ENCODE peak calls at places on chromosomes 4 and X, in seven cellular contexts. T, Y, S, L, B, J and D are unnamed samples.

GRCh38 chrX:63529961-63530360 is 178.8 kb upstream of the SPIN4 start:
- DNase-seq in T (no peak), Y (no peak), S (no peak), L (no peak), B (no peak), J (no peak), D (no peak)

GRCh38 chr4:6017030-6017429 is 1.2 kb downstream of the C4orf50 start:
- DNase-seq in T (no peak), Y (no peak), S (no peak), L (no peak), B (no peak), J (no peak), D (no peak)

GRCh38 chrX:141903400-141904155 is at the start of gene MAGEC1:
- DNase-seq in T (no peak), Y (no peak), S (no peak), L (no peak), B (no peak), J (no peak), D (no peak)

GRCh38 chrX:96707829-96708228 is 23.2 kb downstream of the DIAPH2 start:
- DNase-seq in T (no peak), Y (no peak), S (no peak), L (no peak), B (no peak), J (no peak), D (no peak)

GRCh38 chrX:13898603-13899002 is 81.7 kb upstream of the GPM6B start:
- DNase-seq in T (no peak), Y (no peak), S (no peak), L (no peak), B (no peak), J (no peak), D (peak)

GRCh38 chrX:132505116-132505515 is 16.3 kb upstream of the MBNL3 start:
- DNase-seq in T (no peak), Y (no peak), S (no peak), L (no peak), B (no peak), J (no peak), D (no peak)

GRCh38 chr4:15164571-15164970 is 162.3 kb downstream of the CPEB2 start:
- DNase-seq in T (no peak), Y (no peak), S (no peak), L (no peak), B (no peak), J (no peak), D (no peak)

GRCh38 chr4:137998666-137999429 is 243.3 kb downstream of the SLC7A11 start:
- DNase-seq in T (no peak), Y (no peak), S (no peak), L (no peak), B (no peak), J (no peak), D (no peak)

GRCh38 chr4:147984065-147984777 is 252.3 kb downstream of the ARHGAP10 start:
- DNase-seq in T (no peak), Y (peak), S (no peak), L (peak), B (peak), J (peak), D (no peak)

DNA sequence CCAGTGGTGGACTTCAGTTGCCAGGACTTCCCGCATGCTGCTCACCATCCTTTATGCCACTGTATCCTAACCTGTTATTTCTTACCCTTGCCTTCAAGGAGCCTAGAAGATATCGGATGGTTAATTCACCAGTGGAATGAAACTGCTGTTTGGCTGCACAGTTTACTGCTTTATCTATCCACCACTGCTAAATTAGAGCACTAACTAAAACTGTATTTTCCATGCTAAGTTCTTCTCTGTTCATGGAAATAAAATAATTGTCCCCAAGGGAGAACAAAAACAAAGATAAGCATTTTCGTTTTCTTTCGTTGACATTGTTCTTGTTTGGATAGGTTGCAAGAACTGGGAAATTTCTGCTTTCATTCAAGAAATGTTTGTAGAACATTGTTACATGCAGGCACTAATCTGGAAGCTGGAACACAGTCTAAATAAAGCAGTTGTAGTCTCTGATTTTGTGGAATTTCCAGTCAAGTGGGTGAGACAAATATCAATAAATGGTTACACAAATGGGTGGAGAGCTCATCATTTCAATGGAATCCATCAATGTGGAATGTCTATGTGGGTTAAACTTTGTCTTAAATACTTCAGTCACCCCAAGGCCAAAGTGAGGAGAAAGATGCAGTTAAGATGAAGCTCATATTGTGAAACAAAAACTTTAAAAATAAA is 5.8 kb upstream of the CXCL8 start:
- DNase-seq in T (no peak), Y (no peak), S (no peak), L (no peak), B (no peak), J (no peak), D (no peak)
- H3K27ac ChIP-seq in T (no peak), Y (no peak), S (peak), L (no peak), B (no peak), J (no peak), D (no peak)

DNA sequence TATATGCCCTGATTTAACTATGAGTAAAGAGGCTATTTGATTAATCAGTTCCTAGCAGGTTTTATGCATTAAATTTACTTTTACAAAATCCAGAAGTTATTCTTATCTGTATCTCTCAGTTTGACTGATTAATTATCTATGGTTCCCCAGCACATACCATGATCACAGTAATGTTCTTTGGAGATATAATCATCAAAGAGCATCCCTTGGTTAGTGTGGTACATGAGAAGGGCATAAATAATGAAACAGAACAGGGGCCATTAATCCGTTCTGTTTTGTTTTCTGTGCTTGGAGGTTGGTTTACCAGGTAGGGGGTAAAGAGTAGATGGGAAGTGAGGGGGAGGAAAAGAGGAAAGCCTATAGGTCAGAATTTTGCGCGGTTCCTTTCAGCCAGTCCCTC is 718.7 kb upstream of the TENM3 start:
- DNase-seq in T (no peak), Y (no peak), S (no peak), L (no peak), B (no peak), J (no peak), D (no peak)
- H3K27ac ChIP-seq in T (no peak), Y (no peak), S (no peak), L (no peak), B (no peak), J (no peak), D (no peak)

GRCh38 chr4:85681194-85681803 is 206.3 kb downstream of the ARHGAP24 start:
- DNase-seq in T (no peak), Y (no peak), S (no peak), L (no peak), B (no peak), J (no peak), D (peak)
- H3K27ac ChIP-seq in T (no peak), Y (no peak), S (no peak), L (no peak), B (no peak), J (no peak), D (peak)

GRCh38 chr4:99790796-99791617 is 25.6 kb upstream of the DAPP1 start:
- DNase-seq in T (no peak), Y (no peak), S (no peak), L (no peak), B (no peak), J (no peak), D (peak)
- H3K27ac ChIP-seq in T (no peak), Y (no peak), S (no peak), L (no peak), B (no peak), J (no peak), D (no peak)

GRCh38 chrX:4179031-4179430 is 465.6 kb upstream of the PRKX start:
- DNase-seq in T (no peak), Y (no peak), S (no peak), L (no peak), B (no peak), J (no peak), D (no peak)

GRCh38 chrX:4185086-4185485 is 471.6 kb upstream of the PRKX start:
- DNase-seq in T (no peak), Y (no peak), S (no peak), L (no peak), B (no peak), J (no peak), D (no peak)

DNA sequence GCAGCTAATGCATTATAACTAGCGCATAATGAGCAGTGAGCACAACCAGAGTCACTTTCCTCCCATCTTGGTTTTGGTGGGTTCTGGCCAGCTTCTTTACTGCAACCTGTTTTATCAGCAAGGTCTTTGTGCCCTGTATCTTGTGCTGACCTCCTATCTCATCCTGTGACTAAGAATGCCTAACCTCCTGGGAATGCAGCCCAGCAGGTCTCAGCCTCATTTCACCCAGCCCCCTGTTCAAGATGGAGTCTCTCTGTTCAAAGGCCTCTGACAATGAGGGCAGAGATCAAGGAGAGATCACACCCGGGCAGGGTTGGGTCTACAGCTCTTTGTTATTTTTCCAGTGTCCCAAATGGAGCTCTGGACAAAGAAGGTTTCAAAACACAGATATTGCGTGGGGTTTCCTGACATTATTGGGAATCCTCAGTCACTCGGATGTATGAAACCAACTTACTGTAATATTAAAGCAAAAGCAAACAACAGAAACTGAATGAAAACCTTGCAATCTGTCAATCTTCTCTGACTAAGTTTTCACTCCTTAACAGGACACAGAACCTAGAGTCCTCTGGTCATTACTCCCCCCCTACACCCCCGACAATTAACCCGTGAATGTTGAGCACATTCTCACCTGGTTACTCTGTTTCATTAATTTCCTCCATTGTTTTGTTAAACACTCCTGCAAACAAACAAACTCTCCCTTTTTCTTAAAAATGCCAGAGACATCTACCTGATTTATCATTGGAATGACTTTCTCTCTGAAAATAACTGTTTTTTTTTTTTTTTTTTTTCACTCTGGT is 468.8 kb upstream of the PRKX start:
- DNase-seq in T (no peak), Y (no peak), S (peak), L (peak), B (no peak), J (no peak), D (no peak)
- H3K27ac ChIP-seq in T (no peak), Y (no peak), S (peak), L (no peak), B (no peak), J (no peak), D (no peak)

GRCh38 chr4:17142232-17142711 is 243.8 kb upstream of the LDB2 start:
- DNase-seq in T (no peak), Y (no peak), S (no peak), L (no peak), B (no peak), J (no peak), D (no peak)
- H3K27ac ChIP-seq in T (no peak), Y (no peak), S (no peak), L (no peak), B (no peak), J (no peak), D (no peak)

DNA sequence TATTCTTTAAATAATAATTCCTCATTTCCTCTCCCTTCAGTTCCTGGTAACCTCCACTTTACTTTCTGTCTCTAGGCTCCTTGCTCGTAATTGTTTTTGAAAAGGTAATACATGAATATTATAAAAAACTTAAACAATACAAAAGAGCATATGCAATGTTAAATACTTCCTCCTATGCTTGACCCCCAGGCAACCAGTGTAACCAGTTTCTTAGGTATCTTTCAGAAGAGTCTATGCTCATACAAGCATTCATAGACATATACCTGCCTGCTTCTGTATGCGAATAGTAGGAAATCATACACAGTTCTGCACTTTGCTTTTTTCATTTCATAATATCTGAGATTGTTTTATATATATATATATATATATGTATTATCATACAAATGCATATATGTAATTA is 2.6 kb upstream of the MID2 start:
- DNase-seq in T (no peak), Y (no peak), S (no peak), L (no peak), B (no peak), J (no peak), D (no peak)
- H3K27ac ChIP-seq in T (no peak), Y (no peak), S (no peak), L (no peak), B (no peak), J (no peak), D (no peak)

GRCh38 chr4:98567611-98568010 is 90.8 kb downstream of the TSPAN5 start:
- DNase-seq in T (no peak), Y (no peak), S (no peak), L (no peak), B (no peak), J (no peak), D (no peak)

GRCh38 chr4:98571161-98571786 is 87.1 kb downstream of the TSPAN5 start:
- DNase-seq in T (no peak), Y (no peak), S (no peak), L (no peak), B (no peak), J (no peak), D (no peak)

GRCh38 chr4:98570160-98570797 is 88.1 kb downstream of the TSPAN5 start:
- DNase-seq in T (no peak), Y (no peak), S (no peak), L (no peak), B (no peak), J (no peak), D (no peak)

GRCh38 chr4:98566491-98567008 is 91.9 kb downstream of the TSPAN5 start:
- DNase-seq in T (no peak), Y (no peak), S (no peak), L (no peak), B (peak), J (no peak), D (no peak)

DNA sequence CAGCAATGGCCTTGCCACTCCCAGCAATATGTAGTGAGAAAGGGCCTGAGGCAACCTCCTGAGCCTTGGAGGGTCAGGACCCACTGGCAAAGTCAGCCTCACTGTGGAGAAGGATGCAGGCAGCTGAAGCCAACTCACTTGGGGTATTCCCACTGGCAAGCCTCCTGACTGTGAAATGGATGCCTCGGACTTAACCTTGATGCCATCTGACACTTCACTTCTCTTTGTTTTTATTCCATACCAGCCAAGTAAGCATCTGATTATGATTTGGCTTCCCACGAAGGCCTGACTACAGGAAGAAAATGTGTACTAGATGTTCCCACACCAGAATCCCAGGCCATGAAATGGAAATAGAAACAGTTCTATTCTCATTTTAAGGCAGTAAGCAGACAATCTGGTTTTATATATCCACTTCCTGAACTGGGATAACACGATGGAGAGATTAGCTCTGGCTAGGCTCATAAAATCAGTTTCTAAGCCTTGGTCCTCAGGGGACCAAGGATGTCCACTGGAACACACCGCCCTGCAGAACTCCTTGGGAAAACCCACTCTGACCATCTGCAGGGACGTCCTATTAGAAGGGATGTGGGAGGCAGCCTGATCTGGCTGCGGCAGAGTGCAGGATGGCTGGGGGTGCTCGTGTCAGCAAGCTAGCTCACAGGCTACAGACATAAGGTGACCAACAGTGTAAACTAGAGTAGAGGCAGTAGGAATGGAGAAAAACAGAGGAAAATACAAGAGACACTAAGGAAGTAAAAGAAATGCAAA is 89.3 kb downstream of the TSPAN5 start:
- DNase-seq in T (no peak), Y (no peak), S (no peak), L (no peak), B (no peak), J (no peak), D (no peak)
- H3K27ac ChIP-seq in T (no peak), Y (no peak), S (no peak), L (no peak), B (no peak), J (no peak), D (no peak)

DNA sequence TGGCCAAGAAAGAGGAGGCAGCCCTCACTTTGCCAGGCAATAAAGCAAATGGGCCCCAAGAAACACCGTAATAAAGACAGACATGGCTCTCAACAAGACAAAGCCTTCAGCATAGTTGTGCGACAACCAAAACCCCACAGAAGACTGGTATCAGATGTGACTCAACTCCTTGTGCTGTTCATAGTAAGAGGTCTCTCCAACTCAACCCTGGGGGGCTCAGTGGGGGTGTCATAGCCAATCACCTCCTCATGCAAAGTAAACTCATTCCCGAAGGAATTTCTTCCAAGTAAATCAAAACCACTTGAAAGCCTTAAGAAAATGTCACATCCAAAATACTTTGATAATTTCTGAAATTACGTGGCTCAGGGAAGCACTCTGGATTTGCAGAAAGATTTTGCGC is 137.2 kb downstream of the NSUN7 start:
- DNase-seq in T (no peak), Y (no peak), S (no peak), L (no peak), B (no peak), J (no peak), D (no peak)
- H3K27ac ChIP-seq in T (no peak), Y (no peak), S (no peak), L (no peak), B (no peak), J (no peak), D (no peak)

DNA sequence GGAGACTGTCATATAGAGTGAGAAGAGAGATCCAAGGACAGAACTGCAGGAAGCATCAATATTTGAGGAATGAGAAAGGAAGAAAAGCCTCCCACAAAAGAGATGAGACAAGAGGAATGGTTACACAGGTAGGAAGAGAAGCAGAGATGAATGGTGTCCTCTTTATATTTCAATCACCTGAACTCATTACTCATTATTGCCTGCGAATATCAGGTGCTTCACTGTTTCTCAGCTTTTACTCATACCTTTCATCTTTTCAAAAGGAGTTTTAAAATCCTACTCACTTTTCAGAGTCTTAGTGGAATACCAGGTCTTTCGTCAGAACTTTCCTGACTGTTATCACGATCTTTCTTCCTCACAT is 14.9 kb upstream of the SEC24D start:
- DNase-seq in T (no peak), Y (no peak), S (no peak), L (no peak), B (no peak), J (no peak), D (no peak)
- H3K27ac ChIP-seq in T (peak), Y (peak), S (no peak), L (peak), B (no peak), J (no peak), D (peak)